ENCODE peak calls at places on chromosomes 11 and 22, in ten cellular contexts. E, A, K, J, W, S, L, V, B and T are unnamed samples. For H3K4me1, the result is how much of the 10 kb centered on the place peaks cover.

GRCh38 chr22:46303347-46303965 is 6.8 kb downstream of the GTSE1 start:
- DNase-seq in B (no peak), S (no peak), V (no peak), W (no peak), A (no peak), L (no peak), E (peak), J (no peak), K (no peak), T (no peak)

GRCh38 chr22:41448189-41448808 is 1.7 kb upstream of the TOB2 start:
- DNase-seq in L (peak), A (peak), V (peak), W (peak), S (peak), J (peak), B (peak), E (peak), K (peak), T (peak)

GRCh38 chr11:68993546-68993945 is 12.8 kb upstream of the MRGPRD start:
- DNase-seq in L (no peak), E (no peak), J (no peak), V (no peak), A (no peak), S (no peak), B (no peak), W (no peak), K (no peak), T (no peak)

GRCh38 chr11:77250881-77251640 is 50.4 kb downstream of the GDPD4 start:
- DNase-seq in S (no peak), L (no peak), B (no peak), E (peak), A (no peak), V (no peak), J (no peak), K (no peak), W (no peak), T (no peak)

GRCh38 chr11:82750643-82751139 is 17.0 kb upstream of the FAM181B start:
- DNase-seq in A (no peak), J (peak), K (no peak), E (no peak), S (no peak), B (no peak), L (no peak), V (no peak), W (no peak), T (no peak)

GRCh38 chr11:88320149-88320559 is 17.4 kb downstream of the CTSC start:
- DNase-seq in A (no peak), B (no peak), K (no peak), E (peak), S (no peak), V (no peak), J (no peak), W (no peak), L (no peak), T (no peak)

GRCh38 chr22:29093980-29094379 is 21.1 kb downstream of the KREMEN1 start:
- DNase-seq in B (peak), L (no peak), E (peak), J (no peak), K (no peak), S (peak), W (no peak), A (no peak), V (peak), T (no peak)

GRCh38 chr11:116176484-116177005 is 596.2 kb downstream of the BUD13 start:
- DNase-seq in B (no peak), E (no peak), L (no peak), V (no peak), S (no peak), A (no peak), J (no peak), W (no peak), K (no peak), T (no peak)

GRCh38 chr11:122843281-122844150 is 5.2 kb downstream of the CRTAM start:
- DNase-seq in K (no peak), B (no peak), S (no peak), V (no peak), E (no peak), A (no peak), L (no peak), J (no peak), W (no peak), T (no peak)

GRCh38 chr22:31173386-31174145 is 13.6 kb downstream of the RNF185 start:
- DNase-seq in L (no peak), A (no peak), S (no peak), J (no peak), K (no peak), V (no peak), B (no peak), W (no peak), E (peak), T (no peak)

GRCh38 chr11:83537131-83537610 is 251.0 kb upstream of the CCDC90B start:
- DNase-seq in E (no peak), A (no peak), B (no peak), V (no peak), J (no peak), L (no peak), K (no peak), S (no peak), W (no peak), T (no peak)

GRCh38 chr11:134625151-134625550 is 213.1 kb upstream of the B3GAT1 start:
- DNase-seq in E (no peak), L (no peak), K (no peak), J (no peak), W (no peak), V (no peak), S (no peak), B (no peak), A (no peak), T (peak)

GRCh38 chr11:83355406-83355805 is 69.2 kb upstream of the CCDC90B start:
- DNase-seq in L (no peak), W (no peak), S (no peak), B (no peak), A (no peak), E (no peak), K (no peak), J (no peak), V (no peak), T (no peak)

GRCh38 chr11:118290923-118291322 is 13.6 kb upstream of the CD3E start:
- DNase-seq in J (peak), W (no peak), B (peak), V (peak), K (no peak), L (peak), S (no peak), E (peak), A (no peak), T (no peak)

GRCh38 chr11:128629516-128630106 is 42.3 kb upstream of the ETS1 start:
- DNase-seq in K (no peak), A (peak), J (no peak), W (no peak), S (no peak), V (peak), L (no peak), B (no peak), E (peak), T (no peak)
- H3K4me3 ChIP-seq in K (no peak), A (no peak), J (no peak), W (no peak), S (no peak), V (no peak), L (no peak), B (no peak), E (no peak), T (no peak)

GRCh38 chr11:72925656-72926055 is 111.4 kb downstream of the ATG16L2 start:
- DNase-seq in W (no peak), B (no peak), K (no peak), J (no peak), E (no peak), V (no peak), S (peak), L (no peak), A (no peak), T (no peak)
- H3K27ac ChIP-seq in W (no peak), B (no peak), K (no peak), J (no peak), E (no peak), V (no peak), S (no peak), L (no peak), A (no peak), T (no peak)

GRCh38 chr11:8721740-8722139 is 39.1 kb downstream of the RPL27A start:
- DNase-seq in S (no peak), B (no peak), W (no peak), A (no peak), E (peak), V (no peak), L (no peak), K (no peak), J (no peak), T (no peak)

GRCh38 chr11:8720376-8720775 is 37.8 kb downstream of the RPL27A start:
- DNase-seq in L (no peak), V (no peak), A (no peak), W (no peak), J (no peak), B (no peak), K (no peak), E (peak), S (no peak), T (no peak)

GRCh38 chr11:8722156-8722555 is 39.6 kb downstream of the RPL27A start:
- DNase-seq in L (no peak), W (no peak), K (no peak), B (peak), V (no peak), A (no peak), E (no peak), S (no peak), J (no peak), T (no peak)

GRCh38 chr11:8720868-8721739 is 38.5 kb downstream of the RPL27A start:
- DNase-seq in B (no peak), L (no peak), W (no peak), S (no peak), K (no peak), J (peak), E (no peak), V (no peak), A (no peak), T (no peak)

GRCh38 chr11:8722809-8723208 is 40.2 kb downstream of the RPL27A start:
- DNase-seq in J (no peak), B (no peak), L (no peak), W (no peak), V (no peak), A (no peak), S (no peak), E (no peak), K (no peak), T (no peak)
- H3K4me1 ChIP-seq in J (under half), B (half or more), L (under half), W (half or more), V (under half), A (under half), S (half or more), E (under half), K (under half), T (under half)

DNA sequence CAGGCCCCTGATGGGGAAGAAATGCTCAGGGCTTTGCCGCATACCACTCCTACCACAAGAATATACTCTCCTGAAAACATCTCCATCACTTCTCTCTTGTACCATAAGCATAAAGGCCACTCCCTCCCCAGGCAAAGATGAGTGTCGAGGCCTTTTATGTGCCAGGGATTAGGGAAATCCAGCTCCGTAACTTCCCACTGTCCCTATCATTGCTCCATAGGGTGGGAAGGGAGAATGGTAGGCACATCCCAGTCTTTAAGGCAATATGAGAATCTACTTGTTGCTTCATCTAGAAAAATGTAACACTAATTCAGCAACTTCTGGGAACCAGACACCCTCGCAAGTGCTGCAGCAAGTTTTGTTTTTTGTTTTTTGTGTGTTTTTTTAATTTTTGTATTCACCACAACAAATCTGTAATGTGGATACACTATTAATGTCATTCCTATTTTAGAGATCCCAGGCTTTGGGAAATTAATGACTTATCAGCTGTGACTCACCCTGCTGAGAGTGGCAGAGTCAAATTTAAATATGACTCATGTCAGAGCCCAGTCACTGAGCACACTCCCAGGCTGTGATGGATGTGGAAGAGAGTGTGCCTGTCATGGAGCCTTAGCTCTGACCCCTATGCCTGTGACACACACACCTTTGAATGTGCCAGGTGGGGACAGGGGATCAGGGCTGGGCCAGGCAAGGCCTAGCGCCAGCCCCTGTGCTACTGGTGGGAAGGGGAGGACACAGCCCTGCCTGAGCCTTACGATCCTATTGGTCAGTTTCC is 23.4 kb downstream of the PANX1 start:
- DNase-seq in B (peak), W (peak), J (no peak), S (no peak), E (peak), K (peak), A (no peak), V (no peak), L (no peak), T (peak)
- H3K4me3 ChIP-seq in B (no peak), W (no peak), J (no peak), S (no peak), E (no peak), K (no peak), A (no peak), V (no peak), L (no peak), T (no peak)

GRCh38 chr11:61863548-61864081 is 27.7 kb downstream of the FADS3 start:
- DNase-seq in S (peak), V (no peak), A (no peak), W (no peak), E (no peak), K (no peak), L (no peak), J (no peak), B (no peak), T (no peak)
- H3K27ac ChIP-seq in S (no peak), V (no peak), A (no peak), W (no peak), E (no peak), K (no peak), L (peak), J (no peak), B (no peak), T (no peak)

GRCh38 chr11:111329306-111330204 is 31.2 kb downstream of the POU2AF3 start:
- DNase-seq in B (no peak), E (no peak), L (no peak), A (no peak), S (peak), W (peak), J (no peak), V (no peak), K (peak), T (no peak)
- H3K4me1 ChIP-seq in B (under half), E (under half), L (under half), A (half or more), S (under half), W (half or more), J (under half), V (under half), K (under half), T (under half)